ENCODE peak calls at places on chromosomes 3 and 15, in four cellular contexts. R is heart left ventricle, K is GM10248, H is RWPE1. W is an unnamed sample.

GRCh38 chr3:78659386-78659987 is 1108.3 kb downstream of the ROBO1 start:
- DNase-seq in R (no peak), K (peak), H (peak), W (peak)

GRCh38 chr3:57331078-57331477 is 38.6 kb upstream of the ASB14 start:
- DNase-seq in R (no peak), K (no peak), H (no peak), W (no peak)

GRCh38 chr15:87215100-87215499 is 1041.4 kb downstream of the NTRK3 start:
- DNase-seq in R (no peak), K (no peak), H (no peak), W (no peak)

GRCh38 chr3:23821858-23822257 is 16.1 kb downstream of the UBE2E1 start:
- DNase-seq in R (no peak), K (no peak), H (no peak), W (no peak)

GRCh38 chr3:59979542-59979941 is 929.7 kb upstream of the CFAP20DC start:
- DNase-seq in R (no peak), K (no peak), H (no peak), W (no peak)

GRCh38 chr3:3782469-3782868 is 16.8 kb upstream of the LRRN1 start:
- DNase-seq in R (no peak), K (no peak), H (no peak), W (no peak)

GRCh38 chr15:49696441-49696840 is 75.6 kb downstream of the DTWD1 start:
- DNase-seq in R (no peak), K (no peak), H (no peak), W (no peak)

GRCh38 chr3:14460342-14461005 is 58.1 kb downstream of the SLC6A6 start:
- DNase-seq in R (peak), K (no peak), H (no peak), W (no peak)

GRCh38 chr15:95645791-95646338 is 684.6 kb upstream of the NR2F2 start:
- DNase-seq in R (no peak), K (no peak), H (no peak), W (no peak)

GRCh38 chr3:178562869-178563232 is 26.6 kb downstream of the KCNMB2 start:
- DNase-seq in R (no peak), K (no peak), H (no peak), W (no peak)

GRCh38 chr3:122890077-122890484 is 95.2 kb downstream of the SLC49A4 start:
- DNase-seq in R (peak), K (peak), H (peak), W (no peak)

GRCh38 chr15:77042955-77043920 is 27.7 kb downstream of the TSPAN3 start:
- DNase-seq in R (no peak), K (no peak), H (no peak), W (no peak)

GRCh38 chr15:67420137-67420536 is 100.8 kb upstream of the C15orf61 start:
- DNase-seq in R (no peak), K (no peak), H (no peak), W (no peak)

GRCh38 chr3:109685084-109686079 is 348.0 kb upstream of the DPPA4 start:
- DNase-seq in R (peak), K (no peak), H (peak), W (no peak)

GRCh38 chr3:45435961-45436360 is 47.6 kb downstream of the LARS2 start:
- DNase-seq in R (no peak), K (no peak), H (no peak), W (no peak)

GRCh38 chr3:132507657-132508056 is 89.4 kb upstream of the ACKR4 start:
- DNase-seq in R (no peak), K (no peak), H (no peak), W (no peak)